ENCODE peak calls at places on chromosomes 16 and 17, in five cellular contexts. X is HepG2, Z is K562, K is SK-N-SH, O is GM12878. A is an unnamed sample.

GRCh38 chr17:5877948-5878347 is 192.2 kb upstream of the WSCD1 start:
- DNase-seq in X (no peak), Z (no peak), K (no peak), O (no peak), A (no peak)

GRCh38 chr16:14486520-14487303 is 143.3 kb downstream of the PARN start:
- DNase-seq in X (peak), Z (peak), K (peak), O (no peak), A (peak)

GRCh38 chr16:48420437-48420836 is 35.2 kb upstream of the SIAH1 start:
- DNase-seq in X (no peak), Z (no peak), K (no peak), O (no peak), A (no peak)

GRCh38 chr17:75019146-75019545 is 6.7 kb downstream of the MRPL58 start:
- DNase-seq in X (no peak), Z (no peak), K (no peak), O (no peak), A (no peak)

GRCh38 chr17:28466521-28467048 is 6.9 kb upstream of the SLC13A2 start:
- DNase-seq in X (no peak), Z (peak), K (peak), O (no peak), A (no peak)

GRCh38 chr16:61887903-61888302 is 148.3 kb downstream of the CDH8 start:
- DNase-seq in X (no peak), Z (no peak), K (no peak), O (peak), A (no peak)

GRCh38 chr17:8337802-8338744 is 1.6 kb upstream of the ODF4 start:
- DNase-seq in X (no peak), Z (no peak), K (no peak), O (no peak), A (no peak)

GRCh38 chr16:67357561-67357960 is 30.9 kb downstream of the LRRC36 start:
- DNase-seq in X (no peak), Z (no peak), K (no peak), O (no peak), A (no peak)

GRCh38 chr16:88064889-88065746 is 113.9 kb downstream of the BANP start:
- DNase-seq in X (no peak), Z (no peak), K (no peak), O (no peak), A (no peak)

GRCh38 chr17:4703330-4703691 is 626 bp downstream of the PELP1 start:
- DNase-seq in X (no peak), Z (no peak), K (no peak), O (no peak), A (no peak)

GRCh38 chr17:17511971-17512858 is 16.0 kb upstream of the RASD1 start:
- DNase-seq in X (no peak), Z (no peak), K (no peak), O (no peak), A (no peak)

GRCh38 chr17:64492481-64493109 is 4.3 kb downstream of the POLG2 start:
- DNase-seq in X (no peak), Z (no peak), K (peak), O (no peak), A (no peak)

GRCh38 chr17:47368262-47368661 is 44.5 kb downstream of the EFCAB13 start:
- DNase-seq in X (no peak), Z (no peak), K (no peak), O (no peak), A (no peak)

GRCh38 chr17:968812-969766 is 10.5 kb downstream of the NXN start:
- DNase-seq in X (no peak), Z (no peak), K (peak), O (no peak), A (no peak)

GRCh38 chr17:81912441-81913309 is 1.5 kb upstream of the PCYT2 start:
- DNase-seq in X (no peak), Z (peak), K (no peak), O (no peak), A (no peak)

GRCh38 chr17:72255481-72255880 is 134.7 kb downstream of the SOX9 start:
- DNase-seq in X (no peak), Z (no peak), K (no peak), O (no peak), A (no peak)

GRCh38 chr17:34243732-34244299 is 11.3 kb upstream of the CCL2 start:
- DNase-seq in X (no peak), Z (no peak), K (no peak), O (no peak), A (no peak)

GRCh38 chr16:50674831-50675230 is 6.3 kb downstream of the SNX20 start:
- DNase-seq in X (no peak), Z (no peak), K (no peak), O (no peak), A (no peak)

GRCh38 chr16:50679266-50679665 is 1.8 kb downstream of the SNX20 start:
- DNase-seq in X (no peak), Z (no peak), K (no peak), O (no peak), A (no peak)

GRCh38 chr16:50676684-50677225 is 4.4 kb downstream of the SNX20 start:
- DNase-seq in X (no peak), Z (no peak), K (no peak), O (no peak), A (no peak)

GRCh38 chr16:50675686-50676610 is 5.2 kb downstream of the SNX20 start:
- DNase-seq in X (no peak), Z (no peak), K (no peak), O (no peak), A (no peak)

GRCh38 chr16:50677351-50677750 is 3.8 kb downstream of the SNX20 start:
- DNase-seq in X (no peak), Z (peak), K (peak), O (no peak), A (no peak)
- TF ChIP-seq FOXM1 in X (no peak), Z (no peak), K (no peak), O (no peak), A (no peak)

DNA sequence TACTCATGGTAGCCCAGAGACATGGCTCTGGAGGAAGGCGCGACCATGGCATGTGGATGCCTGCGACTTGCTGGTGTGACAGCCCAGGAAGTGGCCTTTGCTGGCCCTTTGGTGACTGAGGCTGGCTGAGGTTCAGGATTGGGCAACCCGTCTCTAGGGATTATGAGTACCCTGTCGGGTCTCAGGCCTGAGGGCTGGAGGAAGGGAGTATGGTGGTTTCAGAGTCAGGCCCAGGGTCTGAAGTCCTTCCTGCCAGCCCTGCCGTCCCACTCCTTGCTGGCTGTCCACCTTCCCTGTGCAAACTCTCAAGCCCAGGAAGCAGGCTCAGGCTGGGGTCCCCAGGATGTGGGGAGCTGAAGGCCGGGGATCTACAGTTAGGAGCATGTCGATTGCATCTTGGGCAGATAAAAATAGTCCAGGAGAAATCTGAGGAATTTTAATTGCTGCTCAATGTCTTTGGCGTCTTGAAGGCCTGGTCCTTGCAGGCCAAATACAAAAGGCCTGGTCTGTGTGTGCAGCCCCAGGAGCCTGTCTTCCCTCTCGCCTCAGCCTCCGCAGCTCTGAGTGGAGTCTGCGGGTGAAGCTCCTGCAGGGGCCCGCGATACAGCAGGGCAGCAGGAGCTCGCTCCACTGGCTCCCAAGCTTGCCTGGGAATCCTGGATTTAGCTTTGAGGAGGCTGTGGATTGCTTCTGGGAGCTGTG is 52.5 kb downstream of the NKD1 start:
- DNase-seq in X (peak), Z (no peak), K (no peak), O (no peak), A (no peak)
- TF ChIP-seq FOXM1 in X (no peak), Z (no peak), K (no peak), O (no peak), A (no peak)

GRCh38 chr16:85302848-85303353 is 190.6 kb upstream of the CIBAR2 start:
- DNase-seq in X (no peak), Z (no peak), K (no peak), O (no peak), A (no peak)

GRCh38 chr16:85302018-85302847 is 190.0 kb upstream of the CIBAR2 start:
- DNase-seq in X (no peak), Z (peak), K (no peak), O (no peak), A (no peak)

GRCh38 chr16:85304337-85304736 is 192.1 kb upstream of the CIBAR2 start:
- DNase-seq in X (no peak), Z (no peak), K (no peak), O (no peak), A (no peak)

GRCh38 chr16:85301171-85301690 is 189.0 kb upstream of the CIBAR2 start:
- DNase-seq in X (no peak), Z (no peak), K (peak), O (no peak), A (no peak)

GRCh38 chr16:85303354-85303883 is 191.1 kb upstream of the CIBAR2 start:
- DNase-seq in X (peak), Z (peak), K (peak), O (no peak), A (peak)
- TF ChIP-seq FOXM1 in X (no peak), Z (no peak), K (no peak), O (no peak), A (no peak)

DNA sequence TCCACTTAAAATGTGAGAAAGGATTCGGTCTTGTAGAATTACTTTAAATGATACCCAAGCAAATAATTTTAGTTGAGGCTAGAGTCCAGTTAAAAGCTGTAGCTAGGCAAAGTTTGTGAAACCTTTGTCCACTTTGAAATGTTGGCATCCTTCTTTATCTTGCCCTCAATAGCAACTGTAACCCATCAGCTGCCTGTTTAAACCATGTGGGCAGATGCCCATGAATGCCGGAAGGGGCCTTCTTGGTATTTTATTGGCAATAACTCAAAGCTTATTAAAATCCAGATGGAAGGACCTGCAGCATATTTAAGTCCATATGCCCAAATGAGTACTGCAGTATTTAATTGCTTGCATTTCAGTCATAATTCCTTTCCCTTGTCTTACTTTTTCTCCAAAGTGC is 225.1 kb downstream of the KCNJ2 start:
- DNase-seq in X (no peak), Z (no peak), K (peak), O (no peak), A (no peak)
- TF ChIP-seq FOXM1 in X (no peak), Z (no peak), K (no peak), O (no peak), A (no peak)

DNA sequence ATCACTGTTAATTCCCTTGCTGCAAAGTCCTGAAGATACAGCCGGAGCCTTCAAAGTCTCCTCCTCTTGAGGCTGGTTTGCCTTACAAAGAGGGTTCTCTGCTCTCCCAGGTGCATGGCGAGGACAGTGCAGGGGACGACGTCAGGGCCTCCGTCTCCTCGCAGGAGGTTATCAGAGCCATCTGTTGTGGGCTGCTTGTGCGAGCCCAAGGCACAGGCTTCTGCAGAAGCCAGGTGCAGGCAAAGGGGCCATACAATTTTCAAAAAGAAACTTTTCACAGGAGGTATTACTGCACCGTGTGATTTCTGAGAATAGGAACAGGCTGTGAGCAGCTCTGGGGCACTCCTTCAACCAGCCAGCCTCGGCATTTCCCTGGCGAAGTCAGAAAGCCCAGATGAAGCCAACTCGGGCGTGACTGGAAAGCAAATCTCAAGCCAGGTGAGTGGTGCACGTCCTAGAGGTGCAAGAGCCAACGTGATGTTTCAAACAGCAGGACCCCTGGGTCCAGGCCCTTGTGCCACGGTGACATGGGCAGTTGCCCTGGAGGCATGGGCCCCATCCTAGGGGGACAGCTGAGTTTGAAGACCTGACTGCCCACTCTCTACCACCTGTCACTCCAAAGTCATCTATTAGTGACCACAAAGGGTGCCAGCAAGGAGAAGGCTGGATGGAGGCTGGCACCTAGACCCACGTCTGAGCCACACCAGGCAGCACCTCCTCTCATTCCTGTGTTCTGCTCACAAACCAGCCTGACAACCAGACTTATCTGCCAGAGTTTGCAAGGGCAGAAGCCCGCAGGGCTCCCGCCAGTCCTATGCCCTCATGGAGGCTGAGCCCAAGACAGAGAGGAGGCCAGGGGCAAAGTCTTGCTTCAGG is 68.6 kb downstream of the SMPD3 start:
- DNase-seq in X (no peak), Z (no peak), K (no peak), O (no peak), A (no peak)
- TF ChIP-seq FOXM1 in X (no peak), Z (no peak), K (no peak), O (no peak), A (no peak)

A was measured in HEK293T.